ENCODE peak calls at places on chromosomes 4 and X, in six cellular contexts. One of them, this sample, is unnamed.

GRCh38 chrX:41178201-41178600 is 93.0 kb downstream of the USP9X start:
- DNase-seq in cardiac septum: no peak
- DNase-seq in kidney glomerular epithelial cell: no peak
- DNase-seq in naive thymus-derived CD8-positive, alpha-beta T cell: no peak
- DNase-seq in caudate nucleus: no peak
- DNase-seq in mesendoderm: no peak
- DNase-seq in this sample: no peak

GRCh38 chrX:55489315-55490009 is at the start of gene USP51:
- DNase-seq in cardiac septum: peak
- DNase-seq in kidney glomerular epithelial cell: no peak
- DNase-seq in naive thymus-derived CD8-positive, alpha-beta T cell: peak
- DNase-seq in caudate nucleus: peak
- DNase-seq in mesendoderm: peak
- DNase-seq in this sample: peak

GRCh38 chr4:95761441-95761840 is 78.5 kb upstream of the PDHA2 start:
- DNase-seq in cardiac septum: no peak
- DNase-seq in kidney glomerular epithelial cell: peak
- DNase-seq in naive thymus-derived CD8-positive, alpha-beta T cell: no peak
- DNase-seq in caudate nucleus: no peak
- DNase-seq in mesendoderm: peak
- DNase-seq in this sample: no peak

GRCh38 chr4:38323141-38323634 is 340.8 kb upstream of the KLF3 start:
- DNase-seq in cardiac septum: no peak
- DNase-seq in kidney glomerular epithelial cell: no peak
- DNase-seq in naive thymus-derived CD8-positive, alpha-beta T cell: no peak
- DNase-seq in caudate nucleus: no peak
- DNase-seq in mesendoderm: peak
- DNase-seq in this sample: no peak

GRCh38 chrX:151974336-151975227 is at the start of gene GABRE:
- DNase-seq in cardiac septum: peak
- DNase-seq in kidney glomerular epithelial cell: no peak
- DNase-seq in naive thymus-derived CD8-positive, alpha-beta T cell: no peak
- DNase-seq in caudate nucleus: no peak
- DNase-seq in mesendoderm: peak
- DNase-seq in this sample: peak

GRCh38 chr4:25235401-25235800 is 1.6 kb downstream of the PI4K2B start:
- DNase-seq in cardiac septum: no peak
- DNase-seq in kidney glomerular epithelial cell: no peak
- DNase-seq in naive thymus-derived CD8-positive, alpha-beta T cell: no peak
- DNase-seq in caudate nucleus: no peak
- DNase-seq in mesendoderm: no peak
- DNase-seq in this sample: no peak

GRCh38 chrX:68846536-68846935 is 17.7 kb downstream of the EFNB1 start:
- DNase-seq in cardiac septum: no peak
- DNase-seq in kidney glomerular epithelial cell: no peak
- DNase-seq in naive thymus-derived CD8-positive, alpha-beta T cell: no peak
- DNase-seq in caudate nucleus: no peak
- DNase-seq in mesendoderm: peak
- DNase-seq in this sample: no peak

GRCh38 chr4:17851921-17852320 is 41.1 kb downstream of the NCAPG start:
- DNase-seq in cardiac septum: no peak
- DNase-seq in kidney glomerular epithelial cell: no peak
- DNase-seq in naive thymus-derived CD8-positive, alpha-beta T cell: no peak
- DNase-seq in caudate nucleus: no peak
- DNase-seq in mesendoderm: no peak
- DNase-seq in this sample: no peak

GRCh38 chr4:78645853-78646757 is 94.5 kb downstream of the ANXA3 start:
- DNase-seq in cardiac septum: peak
- DNase-seq in kidney glomerular epithelial cell: peak
- DNase-seq in naive thymus-derived CD8-positive, alpha-beta T cell: no peak
- DNase-seq in caudate nucleus: no peak
- DNase-seq in mesendoderm: no peak
- DNase-seq in this sample: peak

GRCh38 chr4:129167640-129168260 is 71.8 kb downstream of the C4orf33 start:
- DNase-seq in cardiac septum: no peak
- DNase-seq in kidney glomerular epithelial cell: no peak
- DNase-seq in naive thymus-derived CD8-positive, alpha-beta T cell: no peak
- DNase-seq in caudate nucleus: no peak
- DNase-seq in mesendoderm: peak
- DNase-seq in this sample: no peak

GRCh38 chr4:166014411-166014810 is 141.4 kb downstream of the TLL1 start:
- DNase-seq in cardiac septum: no peak
- DNase-seq in kidney glomerular epithelial cell: no peak
- DNase-seq in naive thymus-derived CD8-positive, alpha-beta T cell: no peak
- DNase-seq in caudate nucleus: no peak
- DNase-seq in mesendoderm: no peak
- DNase-seq in this sample: no peak

GRCh38 chr4:8835521-8836365 is 35.9 kb downstream of the HMX1 start:
- DNase-seq in cardiac septum: peak
- DNase-seq in kidney glomerular epithelial cell: no peak
- DNase-seq in naive thymus-derived CD8-positive, alpha-beta T cell: no peak
- DNase-seq in caudate nucleus: no peak
- DNase-seq in mesendoderm: no peak
- DNase-seq in this sample: peak

GRCh38 chr4:77025643-77026321 is 50.0 kb downstream of the CCNI start:
- DNase-seq in cardiac septum: no peak
- DNase-seq in kidney glomerular epithelial cell: no peak
- DNase-seq in naive thymus-derived CD8-positive, alpha-beta T cell: no peak
- DNase-seq in caudate nucleus: no peak
- DNase-seq in mesendoderm: no peak
- DNase-seq in this sample: no peak

GRCh38 chrX:134388161-134389109 is 71.5 kb upstream of the HPRT1 start:
- DNase-seq in cardiac septum: no peak
- DNase-seq in kidney glomerular epithelial cell: peak
- DNase-seq in naive thymus-derived CD8-positive, alpha-beta T cell: no peak
- DNase-seq in caudate nucleus: no peak
- DNase-seq in mesendoderm: no peak
- DNase-seq in this sample: no peak

GRCh38 chrX:119423631-119424030 is 24.5 kb downstream of the SLC25A43 start:
- DNase-seq in cardiac septum: no peak
- DNase-seq in kidney glomerular epithelial cell: no peak
- DNase-seq in naive thymus-derived CD8-positive, alpha-beta T cell: no peak
- DNase-seq in caudate nucleus: no peak
- DNase-seq in mesendoderm: no peak
- DNase-seq in this sample: no peak

This sample was measured in posterior vena cava.